ENCODE peak calls at places on chromosomes 13 and 19, in seven cellular contexts. V, L, H, J, X, O and U are unnamed samples.

GRCh38 chr13:50344717-50345116 is 329.5 kb downstream of the KCNRG start:
- DNase-seq in V (no peak), L (no peak), H (no peak), J (no peak), X (no peak), O (no peak), U (no peak)

GRCh38 chr19:41264581-41265375 is 606 bp downstream of the HNRNPUL1 start:
- DNase-seq in V (no peak), L (peak), H (no peak), J (no peak), X (peak), O (no peak), U (no peak)

GRCh38 chr13:23960566-23961156 is 63.4 kb upstream of the C1QTNF9B start:
- DNase-seq in V (no peak), L (no peak), H (peak), J (peak), X (no peak), O (peak), U (no peak)

GRCh38 chr19:12052571-12053169 is at the start of gene ZNF878:
- DNase-seq in V (peak), L (peak), H (peak), J (peak), X (peak), O (peak), U (no peak)

GRCh38 chr19:21698215-21698614 is 69.2 kb downstream of the ZNF100 start:
- DNase-seq in V (no peak), L (no peak), H (peak), J (peak), X (no peak), O (no peak), U (no peak)

GRCh38 chr13:20658451-20658850 is 45.0 kb upstream of the IL17D start:
- DNase-seq in V (no peak), L (no peak), H (no peak), J (no peak), X (no peak), O (no peak), U (no peak)

GRCh38 chr19:45016388-45017314 is 15.4 kb downstream of the RELB start:
- DNase-seq in V (peak), L (peak), H (peak), J (peak), X (peak), O (peak), U (peak)

GRCh38 chr13:40522234-40522633 is 144.2 kb downstream of the FOXO1 start:
- DNase-seq in V (no peak), L (no peak), H (no peak), J (no peak), X (no peak), O (no peak), U (no peak)

GRCh38 chr13:23793711-23794110 is 95.5 kb downstream of the MIPEP start:
- DNase-seq in V (no peak), L (no peak), H (no peak), J (no peak), X (no peak), O (no peak), U (no peak)

GRCh38 chr19:38812004-38812840 is 523 bp downstream of the LGALS4 start:
- DNase-seq in V (no peak), L (no peak), H (no peak), J (no peak), X (no peak), O (no peak), U (no peak)

GRCh38 chr19:903266-903797 is 9.7 kb downstream of the R3HDM4 start:
- DNase-seq in V (no peak), L (no peak), H (no peak), J (no peak), X (no peak), O (no peak), U (no peak)

GRCh38 chr19:50663280-50663790 is 14.1 kb downstream of the C19orf81 start:
- DNase-seq in V (no peak), L (no peak), H (peak), J (no peak), X (no peak), O (no peak), U (no peak)

GRCh38 chr13:92682832-92683517 is 543.6 kb upstream of the GPC6 start:
- DNase-seq in V (no peak), L (no peak), H (no peak), J (no peak), X (no peak), O (no peak), U (no peak)